ENCODE peak calls at places on chromosomes 3 and 15, in eight cellular contexts. One of them, this sample, is unnamed.

GRCh38 chr3:42701371-42702065 is 1.1 kb downstream of the HHATL start:
- DNase-seq in nephron progenitor cell: peak; percentile 95
- DNase-seq in HL-60: peak; percentile 28
- DNase-seq in left lung: peak; percentile 65
- DNase-seq in brain microvascular endothelial cell: no peak
- DNase-seq in dorsolateral prefrontal cortex: peak; percentile 89
- DNase-seq in PC-3: peak; percentile 49
- DNase-seq in foreskin fibroblast: peak; percentile 14
- DNase-seq in this sample: no peak

GRCh38 chr3:187714404-187714979 is 12.1 kb upstream of the RTP2 start:
- DNase-seq in nephron progenitor cell: peak; percentile 76
- DNase-seq in HL-60: peak; percentile 35
- DNase-seq in left lung: no peak
- DNase-seq in brain microvascular endothelial cell: peak; percentile 77
- DNase-seq in dorsolateral prefrontal cortex: peak; percentile 67
- DNase-seq in PC-3: peak; percentile 92
- DNase-seq in foreskin fibroblast: peak; percentile 66
- DNase-seq in this sample: no peak

GRCh38 chr15:101651753-101652097 is 456 bp downstream of the TM2D3 start:
- DNase-seq in nephron progenitor cell: no peak
- DNase-seq in HL-60: no peak
- DNase-seq in left lung: peak; percentile 70
- DNase-seq in brain microvascular endothelial cell: peak; percentile 20
- DNase-seq in dorsolateral prefrontal cortex: no peak
- DNase-seq in PC-3: peak; percentile 31
- DNase-seq in foreskin fibroblast: no peak
- DNase-seq in this sample: no peak

GRCh38 chr15:27854601-27855000 is 244.5 kb downstream of the OCA2 start:
- DNase-seq in nephron progenitor cell: no peak
- DNase-seq in HL-60: no peak
- DNase-seq in left lung: no peak
- DNase-seq in brain microvascular endothelial cell: no peak
- DNase-seq in dorsolateral prefrontal cortex: no peak
- DNase-seq in PC-3: no peak
- DNase-seq in foreskin fibroblast: no peak
- DNase-seq in this sample: no peak

GRCh38 chr3:160038862-160039562 is 50.4 kb downstream of the IL12A start:
- DNase-seq in nephron progenitor cell: peak; percentile 73
- DNase-seq in HL-60: no peak
- DNase-seq in left lung: peak; percentile 63
- DNase-seq in brain microvascular endothelial cell: no peak
- DNase-seq in dorsolateral prefrontal cortex: peak; percentile 54
- DNase-seq in PC-3: no peak
- DNase-seq in foreskin fibroblast: peak; percentile 5
- DNase-seq in this sample: no peak

GRCh38 chr3:82685761-82686160 is 924.3 kb upstream of the GBE1 start:
- DNase-seq in nephron progenitor cell: no peak
- DNase-seq in HL-60: no peak
- DNase-seq in left lung: no peak
- DNase-seq in brain microvascular endothelial cell: no peak
- DNase-seq in dorsolateral prefrontal cortex: no peak
- DNase-seq in PC-3: peak; percentile 9
- DNase-seq in foreskin fibroblast: no peak
- DNase-seq in this sample: no peak

GRCh38 chr3:105791134-105791533 is 77.7 kb downstream of the CBLB start:
- DNase-seq in nephron progenitor cell: no peak
- DNase-seq in HL-60: no peak
- DNase-seq in left lung: no peak
- DNase-seq in brain microvascular endothelial cell: peak; percentile 47
- DNase-seq in dorsolateral prefrontal cortex: no peak
- DNase-seq in PC-3: no peak
- DNase-seq in foreskin fibroblast: peak; percentile 69
- DNase-seq in this sample: no peak

GRCh38 chr3:157460253-157460652 is 23.6 kb downstream of the PTX3 start:
- DNase-seq in nephron progenitor cell: no peak
- DNase-seq in HL-60: no peak
- DNase-seq in left lung: no peak
- DNase-seq in brain microvascular endothelial cell: peak; percentile 48
- DNase-seq in dorsolateral prefrontal cortex: no peak
- DNase-seq in PC-3: peak; percentile 86
- DNase-seq in foreskin fibroblast: peak; percentile 71
- DNase-seq in this sample: no peak

GRCh38 chr3:4492240-4493007 is 724 bp upstream of the ITPR1 start:
- DNase-seq in nephron progenitor cell: peak; percentile 57
- DNase-seq in HL-60: no peak
- DNase-seq in left lung: peak; percentile 74
- DNase-seq in brain microvascular endothelial cell: peak; percentile 46
- DNase-seq in dorsolateral prefrontal cortex: peak; percentile 52
- DNase-seq in PC-3: peak; percentile 79
- DNase-seq in foreskin fibroblast: peak; percentile 53
- DNase-seq in this sample: no peak

GRCh38 chr3:143596957-143597642 is 251.2 kb downstream of the SLC9A9 start:
- DNase-seq in nephron progenitor cell: peak; percentile 6
- DNase-seq in HL-60: no peak
- DNase-seq in left lung: no peak
- DNase-seq in brain microvascular endothelial cell: no peak
- DNase-seq in dorsolateral prefrontal cortex: no peak
- DNase-seq in PC-3: no peak
- DNase-seq in foreskin fibroblast: no peak
- DNase-seq in this sample: no peak

GRCh38 chr15:100016632-100017031 is 283.4 kb upstream of the LYSMD4 start:
- DNase-seq in nephron progenitor cell: no peak
- DNase-seq in HL-60: no peak
- DNase-seq in left lung: no peak
- DNase-seq in brain microvascular endothelial cell: no peak
- DNase-seq in dorsolateral prefrontal cortex: no peak
- DNase-seq in PC-3: no peak
- DNase-seq in foreskin fibroblast: no peak
- DNase-seq in this sample: no peak

GRCh38 chr3:53075743-53076140 is 29.9 kb upstream of the SFMBT1 start:
- DNase-seq in nephron progenitor cell: no peak
- DNase-seq in HL-60: no peak
- DNase-seq in left lung: no peak
- DNase-seq in brain microvascular endothelial cell: no peak
- DNase-seq in dorsolateral prefrontal cortex: no peak
- DNase-seq in PC-3: no peak
- DNase-seq in foreskin fibroblast: no peak
- DNase-seq in this sample: no peak

GRCh38 chr3:169771651-169772529 is 1.3 kb upstream of the MYNN start:
- DNase-seq in nephron progenitor cell: peak; percentile 65
- DNase-seq in HL-60: peak; percentile 56
- DNase-seq in left lung: peak; percentile 37
- DNase-seq in brain microvascular endothelial cell: peak; percentile 69
- DNase-seq in dorsolateral prefrontal cortex: peak; percentile 44
- DNase-seq in PC-3: peak; percentile 91
- DNase-seq in foreskin fibroblast: peak; percentile 31
- DNase-seq in this sample: no peak

GRCh38 chr3:64548200-64548889 is 139.5 kb downstream of the ADAMTS9 start:
- DNase-seq in nephron progenitor cell: no peak
- DNase-seq in HL-60: no peak
- DNase-seq in left lung: peak; percentile 48
- DNase-seq in brain microvascular endothelial cell: no peak
- DNase-seq in dorsolateral prefrontal cortex: no peak
- DNase-seq in PC-3: no peak
- DNase-seq in foreskin fibroblast: peak; percentile 12
- DNase-seq in this sample: no peak

GRCh38 chr3:10546887-10547286 is 41.5 kb upstream of the ATP2B2 start:
- DNase-seq in nephron progenitor cell: no peak
- DNase-seq in HL-60: no peak
- DNase-seq in left lung: no peak
- DNase-seq in brain microvascular endothelial cell: no peak
- DNase-seq in dorsolateral prefrontal cortex: no peak
- DNase-seq in PC-3: no peak
- DNase-seq in foreskin fibroblast: no peak
- DNase-seq in this sample: no peak

GRCh38 chr3:66620185-66620803 is 119.5 kb upstream of the LRIG1 start:
- DNase-seq in nephron progenitor cell: no peak
- DNase-seq in HL-60: no peak
- DNase-seq in left lung: no peak
- DNase-seq in brain microvascular endothelial cell: no peak
- DNase-seq in dorsolateral prefrontal cortex: no peak
- DNase-seq in PC-3: no peak
- DNase-seq in foreskin fibroblast: no peak
- DNase-seq in this sample: no peak

GRCh38 chr3:136893848-136894443 is 31.9 kb downstream of the NCK1 start:
- DNase-seq in nephron progenitor cell: no peak
- DNase-seq in HL-60: no peak
- DNase-seq in left lung: no peak
- DNase-seq in brain microvascular endothelial cell: peak; percentile 16
- DNase-seq in dorsolateral prefrontal cortex: no peak
- DNase-seq in PC-3: peak; percentile 75
- DNase-seq in foreskin fibroblast: peak; percentile 56
- DNase-seq in this sample: no peak

GRCh38 chr15:52440414-52440813 is 88.3 kb downstream of the MYO5A start:
- DNase-seq in nephron progenitor cell: no peak
- DNase-seq in HL-60: peak; percentile 10
- DNase-seq in left lung: no peak
- DNase-seq in brain microvascular endothelial cell: peak; percentile 21
- DNase-seq in dorsolateral prefrontal cortex: no peak
- DNase-seq in PC-3: peak; percentile 68
- DNase-seq in foreskin fibroblast: no peak
- DNase-seq in this sample: no peak
- TF ChIP-seq CTCF in nephron progenitor cell: no peak
- TF ChIP-seq CTCF in HL-60: no peak
- TF ChIP-seq CTCF in left lung: no peak
- TF ChIP-seq CTCF in brain microvascular endothelial cell: no peak
- TF ChIP-seq CTCF in dorsolateral prefrontal cortex: no peak
- TF ChIP-seq CTCF in PC-3: no peak
- TF ChIP-seq CTCF in foreskin fibroblast: no peak
- TF ChIP-seq CTCF in this sample: no peak

DNA sequence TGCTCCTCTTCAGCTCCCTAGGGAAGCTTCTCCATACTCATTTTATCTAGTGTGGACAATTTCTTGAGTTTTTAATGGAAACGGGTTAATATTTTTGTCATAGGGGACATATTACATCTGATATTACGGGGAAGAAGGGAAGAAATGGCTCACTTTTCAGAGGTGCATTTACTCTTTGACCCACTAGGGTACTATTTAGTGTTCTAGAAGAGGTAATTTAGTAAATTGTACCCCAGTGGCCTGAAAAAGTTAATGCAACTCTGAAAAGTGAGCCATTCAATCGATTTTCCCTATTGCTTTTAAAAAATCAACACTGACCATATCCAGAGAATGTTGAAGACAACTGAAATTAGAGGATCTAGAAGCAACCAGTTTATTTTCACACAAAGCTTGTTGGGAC is 71.2 kb downstream of the MAP2K5 start:
- DNase-seq in nephron progenitor cell: no peak
- DNase-seq in HL-60: peak; percentile 8
- DNase-seq in left lung: no peak
- DNase-seq in brain microvascular endothelial cell: no peak
- DNase-seq in dorsolateral prefrontal cortex: no peak
- DNase-seq in PC-3: peak; percentile 7
- DNase-seq in foreskin fibroblast: no peak
- DNase-seq in this sample: no peak
- TF ChIP-seq CTCF in nephron progenitor cell: peak; percentile 16
- TF ChIP-seq CTCF in HL-60: no peak
- TF ChIP-seq CTCF in left lung: no peak
- TF ChIP-seq CTCF in brain microvascular endothelial cell: peak; percentile 7
- TF ChIP-seq CTCF in dorsolateral prefrontal cortex: no peak
- TF ChIP-seq CTCF in PC-3: peak; percentile 27
- TF ChIP-seq CTCF in foreskin fibroblast: no peak
- TF ChIP-seq CTCF in this sample: no peak

DNA sequence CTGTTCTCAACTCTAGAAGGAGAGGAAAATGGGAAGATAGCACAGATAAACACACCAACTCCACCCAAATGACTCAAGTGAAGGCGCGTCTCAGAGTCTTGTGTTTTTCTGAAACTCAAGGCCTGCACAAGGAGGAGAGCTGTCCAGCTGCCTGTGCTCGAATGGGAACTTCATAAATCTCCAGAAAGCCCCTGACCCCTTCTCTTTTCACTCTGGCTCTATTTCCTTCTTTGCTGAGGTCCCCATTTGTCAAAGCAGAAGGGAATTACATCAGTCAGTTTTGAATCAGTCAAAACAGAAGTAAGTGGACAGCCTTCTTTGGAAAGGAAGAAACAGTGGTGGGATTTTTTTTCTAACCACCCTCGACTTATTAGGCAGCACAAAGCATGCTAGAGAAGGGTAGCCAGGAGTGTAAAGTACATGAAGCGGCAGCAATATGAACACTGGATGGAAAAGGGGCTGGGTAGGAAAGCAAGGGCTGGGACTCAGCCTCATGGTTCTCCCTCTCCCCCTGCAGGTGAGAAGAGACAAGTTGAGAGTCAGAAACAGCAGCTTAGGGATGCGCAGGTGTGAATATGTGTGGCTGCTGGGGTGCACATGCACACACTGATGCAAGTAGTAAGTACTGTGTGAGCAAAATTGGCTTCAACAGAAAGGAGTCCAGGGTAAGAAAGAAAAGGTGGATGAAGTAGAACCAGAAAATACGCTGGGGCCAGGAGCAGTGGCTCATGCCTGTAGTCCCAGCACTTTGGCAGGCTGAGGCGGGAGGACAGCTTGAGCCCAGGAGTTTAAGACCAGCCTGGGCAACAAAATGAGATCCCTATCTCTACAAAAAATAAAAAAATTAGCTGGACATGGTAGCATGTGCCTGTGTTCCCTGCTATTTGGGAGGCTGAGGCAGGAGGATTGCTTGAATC is 36.6 kb upstream of the MAGEF1 start:
- DNase-seq in nephron progenitor cell: no peak
- DNase-seq in HL-60: no peak
- DNase-seq in left lung: peak; percentile 30
- DNase-seq in brain microvascular endothelial cell: no peak
- DNase-seq in dorsolateral prefrontal cortex: no peak
- DNase-seq in PC-3: peak; percentile 70
- DNase-seq in foreskin fibroblast: no peak
- DNase-seq in this sample: peak; percentile 12
- TF ChIP-seq CTCF in nephron progenitor cell: peak; percentile 45
- TF ChIP-seq CTCF in HL-60: no peak
- TF ChIP-seq CTCF in left lung: no peak
- TF ChIP-seq CTCF in brain microvascular endothelial cell: peak; percentile 58
- TF ChIP-seq CTCF in dorsolateral prefrontal cortex: no peak
- TF ChIP-seq CTCF in PC-3: peak; percentile 79
- TF ChIP-seq CTCF in foreskin fibroblast: peak; percentile 37
- TF ChIP-seq CTCF in this sample: peak; percentile 67

GRCh38 chr15:64804619-64805018 is 20.8 kb downstream of the PIF1 start:
- DNase-seq in nephron progenitor cell: no peak
- DNase-seq in HL-60: no peak
- DNase-seq in left lung: no peak
- DNase-seq in brain microvascular endothelial cell: no peak
- DNase-seq in dorsolateral prefrontal cortex: no peak
- DNase-seq in PC-3: no peak
- DNase-seq in foreskin fibroblast: no peak
- DNase-seq in this sample: no peak

GRCh38 chr15:64807751-64808222 is 17.7 kb downstream of the PIF1 start:
- DNase-seq in nephron progenitor cell: no peak
- DNase-seq in HL-60: no peak
- DNase-seq in left lung: no peak
- DNase-seq in brain microvascular endothelial cell: no peak
- DNase-seq in dorsolateral prefrontal cortex: no peak
- DNase-seq in PC-3: no peak
- DNase-seq in foreskin fibroblast: no peak
- DNase-seq in this sample: no peak

GRCh38 chr15:64808785-64809453 is 16.5 kb downstream of the PIF1 start:
- DNase-seq in nephron progenitor cell: no peak
- DNase-seq in HL-60: no peak
- DNase-seq in left lung: no peak
- DNase-seq in brain microvascular endothelial cell: no peak
- DNase-seq in dorsolateral prefrontal cortex: no peak
- DNase-seq in PC-3: no peak
- DNase-seq in foreskin fibroblast: no peak
- DNase-seq in this sample: no peak

GRCh38 chr15:64807051-64807749 is 18.2 kb downstream of the PIF1 start:
- DNase-seq in nephron progenitor cell: no peak
- DNase-seq in HL-60: no peak
- DNase-seq in left lung: no peak
- DNase-seq in brain microvascular endothelial cell: no peak
- DNase-seq in dorsolateral prefrontal cortex: no peak
- DNase-seq in PC-3: no peak
- DNase-seq in foreskin fibroblast: no peak
- DNase-seq in this sample: no peak

GRCh38 chr15:64806509-64806908 is 18.9 kb downstream of the PIF1 start:
- DNase-seq in nephron progenitor cell: no peak
- DNase-seq in HL-60: no peak
- DNase-seq in left lung: no peak
- DNase-seq in brain microvascular endothelial cell: no peak
- DNase-seq in dorsolateral prefrontal cortex: no peak
- DNase-seq in PC-3: no peak
- DNase-seq in foreskin fibroblast: no peak
- DNase-seq in this sample: no peak
- TF ChIP-seq CTCF in nephron progenitor cell: no peak
- TF ChIP-seq CTCF in HL-60: no peak
- TF ChIP-seq CTCF in left lung: no peak
- TF ChIP-seq CTCF in brain microvascular endothelial cell: no peak
- TF ChIP-seq CTCF in dorsolateral prefrontal cortex: no peak
- TF ChIP-seq CTCF in PC-3: no peak
- TF ChIP-seq CTCF in foreskin fibroblast: no peak
- TF ChIP-seq CTCF in this sample: no peak

This sample was measured in chondrocyte.